ENCODE peak calls at places on chromosomes 3 and 15, in nine cellular contexts. I is OCI-LY7; U is CD8-positive, alpha-beta T cell; J is upper lobe of right lung; O is glutamatergic neuron; C is keratinocyte; W is pancreas; P is hepatocyte; K is cardiac fibroblast. V is an unnamed sample.

GRCh38 chr15:37771462-37771861 is 163.0 kb upstream of the TMCO5A start:
- DNase-seq in I (no peak), U (no peak), J (no peak), O (no peak), C (no peak), W (no peak), P (no peak), K (peak; percentile 39), V (no peak)

GRCh38 chr3:78804251-78805037 is 963.4 kb downstream of the ROBO1 start:
- DNase-seq in I (no peak), U (no peak), J (no peak), O (no peak), C (no peak), W (no peak), P (peak; percentile 28), K (peak; percentile 93), V (no peak)

GRCh38 chr3:120710359-120710758 is 28.3 kb upstream of the HGD start:
- DNase-seq in I (no peak), U (no peak), J (no peak), O (no peak), C (no peak), W (no peak), P (no peak), K (no peak), V (no peak)

GRCh38 chr3:105979961-105980360 is 111.1 kb upstream of the CBLB start:
- DNase-seq in I (no peak), U (no peak), J (no peak), O (no peak), C (no peak), W (no peak), P (no peak), K (no peak), V (no peak)

GRCh38 chr3:186095584-186096061 is 13.3 kb downstream of the ETV5 start:
- DNase-seq in I (no peak), U (no peak), J (peak; percentile 74), O (peak; percentile 64), C (no peak), W (no peak), P (no peak), K (no peak), V (no peak)

GRCh38 chr3:45426161-45426560 is 37.8 kb downstream of the LARS2 start:
- DNase-seq in I (no peak), U (no peak), J (peak; percentile 70), O (no peak), C (no peak), W (no peak), P (peak; percentile 60), K (no peak), V (no peak)

GRCh38 chr15:66066439-66066838 is 187.1 kb downstream of the MEGF11 start:
- DNase-seq in I (no peak), U (no peak), J (no peak), O (no peak), C (no peak), W (no peak), P (no peak), K (no peak), V (no peak)

GRCh38 chr3:58575986-58576652 is 1.1 kb downstream of the FAM107A start:
- DNase-seq in I (no peak), U (no peak), J (no peak), O (no peak), C (no peak), W (no peak), P (no peak), K (peak; percentile 53), V (no peak)

GRCh38 chr3:27985369-27986035 is 255.9 kb upstream of the CMC1 start:
- DNase-seq in I (no peak), U (no peak), J (no peak), O (no peak), C (peak; percentile 23), W (no peak), P (no peak), K (peak; percentile 8), V (no peak)

GRCh38 chr15:64888336-64888735 is 23.4 kb upstream of the ANKDD1A start:
- DNase-seq in I (no peak), U (no peak), J (no peak), O (no peak), C (no peak), W (no peak), P (no peak), K (no peak), V (no peak)

GRCh38 chr3:193816656-193817311 is 223.8 kb downstream of the OPA1 start:
- DNase-seq in I (no peak), U (no peak), J (no peak), O (peak; percentile 74), C (no peak), W (peak; percentile 95), P (peak; percentile 85), K (peak; percentile 66), V (no peak)

GRCh38 chr3:140391041-140391440 is 286.8 kb upstream of the TRIM42 start:
- DNase-seq in I (no peak), U (no peak), J (no peak), O (no peak), C (no peak), W (no peak), P (no peak), K (no peak), V (no peak)

GRCh38 chr15:83653639-83654378 is at the start of gene ADAMTSL3:
- DNase-seq in I (no peak), U (no peak), J (peak; percentile 91), O (peak; percentile 67), C (no peak), W (peak; percentile 90), P (peak; percentile 77), K (peak; percentile 70), V (no peak)

GRCh38 chr3:181752202-181752671 is 40.5 kb downstream of the SOX2 start:
- DNase-seq in I (no peak), U (no peak), J (no peak), O (no peak), C (no peak), W (no peak), P (no peak), K (no peak), V (no peak)

DNA sequence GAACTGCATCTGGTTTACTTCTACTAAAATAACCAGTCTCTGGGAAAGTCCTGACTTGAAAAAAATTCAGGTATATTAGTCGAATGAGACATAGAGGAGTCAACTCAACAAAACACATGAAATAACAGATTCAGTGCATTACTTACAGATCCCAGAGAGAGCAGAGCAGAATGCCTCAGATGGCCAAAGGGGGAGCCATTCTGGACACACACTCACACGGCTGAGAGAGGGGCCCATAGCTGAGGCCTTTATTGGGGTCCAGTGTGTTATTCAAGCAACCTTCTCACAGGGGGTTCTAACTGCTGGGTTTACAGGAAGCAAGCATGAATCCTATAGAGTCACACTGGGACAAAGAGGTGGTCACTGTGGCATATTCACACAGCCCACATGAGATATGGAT is 135.1 kb upstream of the SNRPN start:
- DNase-seq in I (no peak), U (no peak), J (no peak), O (no peak), C (no peak), W (no peak), P (no peak), K (no peak), V (no peak)
- TF ChIP-seq CTCF in I (no peak), U (no peak), J (no peak), O (peak; percentile 36), C (no peak), W (no peak), P (no peak), K (no peak), V (no peak)

GRCh38 chr3:72919520-72919919 is 31.7 kb downstream of the GXYLT2 start:
- DNase-seq in I (no peak), U (no peak), J (no peak), O (no peak), C (no peak), W (no peak), P (no peak), K (no peak), V (no peak)

GRCh38 chr3:72924055-72924454 is 36.2 kb downstream of the GXYLT2 start:
- DNase-seq in I (peak; percentile 13), U (no peak), J (no peak), O (no peak), C (no peak), W (no peak), P (no peak), K (peak; percentile 7), V (no peak)
- TF ChIP-seq CTCF in I (peak; percentile 62), U (no peak), J (no peak), O (no peak), C (no peak), W (no peak), P (no peak), K (no peak), V (no peak)

GRCh38 chr15:77112819-77113569 is 42.1 kb upstream of the TSPAN3 start:
- DNase-seq in I (no peak), U (no peak), J (no peak), O (no peak), C (no peak), W (no peak), P (no peak), K (no peak), V (no peak)
- TF ChIP-seq CTCF in I (no peak), U (no peak), J (no peak), O (no peak), C (peak; percentile 10), W (no peak), P (no peak), K (no peak), V (peak; percentile 16)

GRCh38 chr15:60790641-60791040 is 311.7 kb upstream of the ICE2 start:
- DNase-seq in I (no peak), U (no peak), J (no peak), O (no peak), C (peak; percentile 21), W (no peak), P (no peak), K (no peak), V (no peak)

GRCh38 chr15:60788514-60789091 is 309.7 kb upstream of the ICE2 start:
- DNase-seq in I (no peak), U (no peak), J (no peak), O (no peak), C (no peak), W (no peak), P (no peak), K (no peak), V (no peak)

GRCh38 chr15:60784855-60785254 is 305.9 kb upstream of the ICE2 start:
- DNase-seq in I (no peak), U (no peak), J (no peak), O (no peak), C (no peak), W (no peak), P (no peak), K (no peak), V (no peak)

GRCh38 chr15:60791216-60791615 is 312.3 kb upstream of the ICE2 start:
- DNase-seq in I (no peak), U (no peak), J (no peak), O (no peak), C (no peak), W (no peak), P (no peak), K (no peak), V (no peak)

GRCh38 chr15:60787737-60788513 is 309.0 kb upstream of the ICE2 start:
- DNase-seq in I (peak; percentile 9), U (no peak), J (no peak), O (no peak), C (no peak), W (no peak), P (no peak), K (no peak), V (no peak)
- TF ChIP-seq CTCF in I (peak; percentile 69), U (peak; percentile 50), J (peak; percentile 45), O (peak; percentile 56), C (peak; percentile 48), W (peak; percentile 28), P (no peak), K (peak; percentile 65), V (peak; percentile 47)